ENCODE peak calls at places on chromosomes 1 and 21, in four cellular contexts. N is Jurkat, Clone E6-1; L is GM06990; D is HCT116. O is an unnamed sample.

GRCh38 chr1:47533176-47534039 is 95.6 kb downstream of the FOXD2 start:
- DNase-seq in N (no peak), D (no peak), L (no peak), O (peak)

GRCh38 chr1:47411441-47411840 is 4.6 kb upstream of the FOXE3 start:
- DNase-seq in D (no peak), N (no peak), L (no peak), O (no peak)

GRCh38 chr1:65538013-65538578 is 117.6 kb downstream of the LEPR start:
- DNase-seq in D (no peak), N (no peak), L (no peak), O (no peak)

GRCh38 chr1:59928996-59929395 is 2.4 kb upstream of the CYP2J2 start:
- DNase-seq in L (no peak), D (no peak), N (no peak), O (no peak)

GRCh38 chr1:173113015-173113741 is 62.4 kb upstream of the TNFSF18 start:
- DNase-seq in D (peak), N (no peak), L (no peak), O (no peak)

GRCh38 chr21:45531393-45532215 is 10.6 kb downstream of the SLC19A1 start:
- DNase-seq in N (no peak), D (no peak), L (no peak), O (no peak)

GRCh38 chr1:180515857-180516388 is 13.5 kb upstream of the ACBD6 start:
- DNase-seq in N (peak), L (peak), D (peak), O (peak)

GRCh38 chr1:110555807-110556470 is 37.0 kb upstream of the KCNA10 start:
- DNase-seq in L (no peak), N (no peak), D (no peak), O (no peak)

GRCh38 chr1:21914880-21915640 is 22.1 kb downstream of the HSPG2 start:
- DNase-seq in N (no peak), L (no peak), D (no peak), O (no peak)

GRCh38 chr1:92043621-92044020 is 13.8 kb downstream of the EPHX4 start:
- DNase-seq in L (no peak), D (no peak), N (no peak), O (no peak)

GRCh38 chr1:111735321-111735720 is 3.9 kb downstream of the INKA2 start:
- DNase-seq in D (no peak), L (no peak), N (no peak), O (no peak)

GRCh38 chr1:111737216-111738132 is 1.7 kb downstream of the INKA2 start:
- DNase-seq in D (no peak), N (no peak), L (no peak), O (no peak)

GRCh38 chr1:111735858-111736544 is 3.2 kb downstream of the INKA2 start:
- DNase-seq in D (no peak), L (no peak), N (no peak), O (no peak)

GRCh38 chr1:111738133-111738435 is 1.1 kb downstream of the INKA2 start:
- DNase-seq in D (no peak), N (no peak), L (no peak), O (no peak)

GRCh38 chr1:111736548-111737215 is 2.5 kb downstream of the INKA2 start:
- DNase-seq in D (no peak), L (no peak), N (no peak), O (no peak)
- H3K4me3 ChIP-seq in D (no peak), L (no peak), N (no peak), O (no peak)

GRCh38 chr1:161117681-161118581 is at the start of the genes NIT1 and PFDN2:
- DNase-seq in L (peak), N (peak), D (peak), O (no peak)

GRCh38 chr1:161114556-161114955 is 3.3 kb downstream of the PFDN2 start:
- DNase-seq in D (no peak), N (no peak), L (no peak), O (no peak)

GRCh38 chr1:161115132-161115711 is 2.6 kb downstream of the PFDN2 start:
- DNase-seq in D (peak), N (no peak), L (no peak), O (no peak)

GRCh38 chr1:161119017-161119378 is 1.1 kb downstream of the NIT1 start:
- DNase-seq in D (no peak), L (no peak), N (peak), O (no peak)

GRCh38 chr1:161113915-161114314 is 3.9 kb downstream of the PFDN2 start:
- DNase-seq in N (no peak), L (no peak), D (no peak), O (no peak)
- H3K4me3 ChIP-seq in N (no peak), L (no peak), D (no peak), O (no peak)

DNA sequence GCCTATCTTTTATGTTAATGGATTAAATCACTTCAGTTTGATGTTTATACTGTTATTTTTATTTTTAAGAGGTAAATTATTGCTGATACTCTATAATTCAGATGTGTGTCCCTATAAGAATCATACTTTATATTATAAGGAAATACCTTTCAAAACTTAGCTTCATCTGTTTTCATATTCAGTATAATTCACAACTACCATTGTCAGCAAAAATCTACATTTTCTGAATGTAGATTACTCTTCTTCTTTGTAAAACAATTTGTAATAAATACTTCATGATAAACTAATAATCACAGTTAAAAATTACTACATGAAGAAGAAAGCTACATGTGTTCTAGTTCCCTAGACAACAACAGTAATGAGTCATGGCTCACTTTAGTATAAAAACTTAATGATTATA is 115.4 kb upstream of the SERTAD4 start:
- DNase-seq in D (no peak), L (no peak), N (no peak), O (no peak)
- H3K4me3 ChIP-seq in D (no peak), L (no peak), N (no peak), O (no peak)

GRCh38 chr1:13783551-13783950 is 83.6 kb downstream of the PRDM2 start:
- DNase-seq in L (no peak), D (no peak), N (no peak), O (no peak)
- H3K4me3 ChIP-seq in L (no peak), D (no peak), N (no peak), O (no peak)

DNA sequence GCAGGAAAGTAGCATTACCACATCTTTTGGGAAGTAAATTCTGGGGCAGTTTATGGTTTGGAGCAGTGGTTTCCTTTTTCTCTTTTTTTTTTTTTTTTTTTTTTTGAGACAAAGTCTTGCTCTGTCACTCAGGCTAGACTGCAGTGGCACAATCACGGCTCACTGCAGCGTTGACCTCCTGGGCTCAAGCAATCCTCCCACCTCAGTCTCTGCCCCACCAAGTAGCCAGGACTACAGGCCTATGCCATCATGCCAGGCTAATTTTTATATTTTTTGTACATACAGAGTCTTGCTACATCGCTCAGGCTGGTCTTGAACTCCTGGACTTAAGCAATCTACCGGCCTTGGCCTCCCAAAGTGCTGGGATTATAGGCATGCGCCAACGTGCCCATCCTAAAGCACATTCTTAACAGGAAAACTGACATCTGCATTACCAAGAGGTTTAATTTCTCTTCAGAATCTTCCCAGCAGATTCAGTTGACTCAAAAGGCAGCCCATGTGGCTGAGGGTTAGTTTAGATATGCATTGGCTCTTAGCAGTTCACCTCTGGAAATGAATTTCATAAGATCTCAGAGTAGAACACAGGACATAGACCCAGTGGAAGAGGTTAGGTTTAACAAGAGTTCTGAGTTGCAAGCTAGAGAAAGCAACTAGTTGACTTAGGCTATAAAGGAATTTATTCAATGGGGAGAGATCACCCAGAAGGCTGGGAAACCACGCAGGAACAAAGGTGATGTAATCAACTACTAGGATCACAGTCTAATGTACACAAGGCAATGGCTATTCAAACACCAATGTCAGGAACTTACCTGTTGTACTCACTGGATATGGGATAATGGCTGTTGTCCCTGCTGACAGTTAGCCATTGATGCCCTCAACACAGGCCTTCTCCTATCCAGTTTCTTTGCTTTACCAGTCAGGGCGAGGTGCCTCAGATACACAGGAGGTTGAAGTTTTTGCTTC is 32.7 kb downstream of the C21orf91 start:
- DNase-seq in D (no peak), L (no peak), N (no peak), O (no peak)
- H3K4me3 ChIP-seq in D (no peak), L (no peak), N (peak), O (no peak)

DNA sequence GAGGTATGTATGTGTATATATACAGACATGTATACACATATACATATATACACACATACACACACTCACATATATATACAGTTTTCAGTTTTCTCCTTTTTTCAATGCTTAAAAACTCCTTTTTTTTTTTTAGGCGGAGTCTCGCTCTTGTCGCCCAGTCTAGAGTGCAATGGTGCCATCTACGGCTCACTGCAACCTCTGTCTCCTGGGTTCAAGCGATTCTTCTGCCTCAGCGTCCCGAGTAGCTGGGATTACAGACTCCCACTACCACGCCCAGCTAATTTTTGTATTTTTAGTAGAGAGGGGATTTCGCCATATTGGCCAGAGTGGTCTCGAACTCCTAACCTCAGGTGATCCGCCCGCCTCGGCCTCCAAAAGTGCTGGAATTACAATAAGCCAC is 27.0 kb downstream of the STYXL2 start:
- DNase-seq in D (no peak), N (no peak), L (no peak), O (no peak)
- H3K4me3 ChIP-seq in D (peak), N (no peak), L (no peak), O (no peak)

GRCh38 chr1:8817413-8818324 is at the start of gene RERE:
- DNase-seq in N (peak), D (peak), L (peak), O (peak)

GRCh38 chr1:8816306-8816705 is 1.1 kb downstream of the RERE start:
- DNase-seq in D (no peak), N (no peak), L (peak), O (no peak)

GRCh38 chr1:8815582-8816285 is 1.7 kb downstream of the RERE start:
- DNase-seq in L (no peak), N (no peak), D (no peak), O (no peak)

GRCh38 chr1:8816831-8817412 is 518 bp downstream of the RERE start:
- DNase-seq in N (no peak), D (no peak), L (peak), O (no peak)

GRCh38 chr1:8818325-8818775 is 910 bp upstream of the RERE start:
- DNase-seq in D (peak), L (no peak), N (no peak), O (no peak)
- H3K4me3 ChIP-seq in D (peak), L (peak), N (peak), O (peak)